ENCODE peak calls at places on chromosomes 3 and 15, in eight cellular contexts. M, U, S, O, R, H, V and B are unnamed samples. For H3K9me3 and H3K4me1, the result is how much of the 10 kb centered on the place peaks cover.

GRCh38 chr3:48561045-48561736 is 2.4 kb downstream of the UCN2 start:
- DNase-seq in U (peak), O (peak), M (peak), S (no peak), R (peak), H (peak), V (peak), B (peak)

GRCh38 chr3:53155763-53156162 is 5.2 kb upstream of the PRKCD start:
- DNase-seq in R (peak), O (no peak), U (no peak), H (peak), V (no peak), S (no peak), M (no peak), B (no peak)

GRCh38 chr3:197472151-197472550 is 83.6 kb downstream of the BDH1 start:
- DNase-seq in O (no peak), M (no peak), S (no peak), V (no peak), R (no peak), H (no peak), U (no peak), B (no peak)

GRCh38 chr3:179148446-179149238 is 485 bp downstream of the PIK3CA start:
- DNase-seq in R (peak), V (peak), M (no peak), H (peak), U (peak), O (peak), S (peak), B (no peak)

GRCh38 chr15:62877276-62877857 is 165.2 kb upstream of the TPM1 start:
- DNase-seq in O (no peak), S (no peak), V (no peak), R (no peak), H (peak), M (no peak), U (no peak), B (no peak)

GRCh38 chr3:99859855-99860254 is 42.2 kb downstream of the CMSS1 start:
- DNase-seq in V (no peak), R (no peak), O (peak), M (no peak), H (no peak), U (no peak), S (no peak), B (no peak)

GRCh38 chr15:87213646-87214045 is 1042.9 kb downstream of the NTRK3 start:
- DNase-seq in S (no peak), R (no peak), V (peak), M (no peak), O (peak), H (no peak), U (no peak), B (no peak)

GRCh38 chr15:70424937-70425411 is 327.3 kb upstream of the TLE3 start:
- DNase-seq in R (no peak), H (no peak), S (peak), M (no peak), V (no peak), O (no peak), U (no peak), B (no peak)

GRCh38 chr3:14564741-14565140 is 24.6 kb upstream of the GRIP2 start:
- DNase-seq in M (peak), U (no peak), V (no peak), O (no peak), R (no peak), H (no peak), S (no peak), B (no peak)

GRCh38 chr3:58628823-58629562 is 37.6 kb downstream of the FAM3D start:
- DNase-seq in M (no peak), R (peak), S (no peak), V (no peak), U (no peak), O (peak), H (peak), B (no peak)

GRCh38 chr3:43128458-43128857 is 22.6 kb upstream of the POMGNT2 start:
- DNase-seq in H (no peak), R (no peak), M (no peak), V (no peak), O (no peak), U (no peak), S (no peak), B (no peak)

GRCh38 chr3:46851364-46852328 is 11.6 kb downstream of the MYL3 start:
- DNase-seq in U (peak), R (peak), M (peak), O (no peak), V (no peak), H (peak), S (no peak), B (no peak)

GRCh38 chr3:112377418-112378071 is 44.6 kb downstream of the CD200 start:
- DNase-seq in O (peak), R (no peak), M (no peak), S (no peak), H (no peak), V (no peak), U (no peak), B (no peak)

GRCh38 chr3:109241459-109241858 is 74.9 kb downstream of the DPPA2 start:
- DNase-seq in M (no peak), R (no peak), O (no peak), V (no peak), U (no peak), H (no peak), S (no peak), B (no peak)
- H3K9me3 ChIP-seq in M (under half), R (under half), O (under half), V (under half), U (under half), H (under half), S (under half), B (under half)

DNA sequence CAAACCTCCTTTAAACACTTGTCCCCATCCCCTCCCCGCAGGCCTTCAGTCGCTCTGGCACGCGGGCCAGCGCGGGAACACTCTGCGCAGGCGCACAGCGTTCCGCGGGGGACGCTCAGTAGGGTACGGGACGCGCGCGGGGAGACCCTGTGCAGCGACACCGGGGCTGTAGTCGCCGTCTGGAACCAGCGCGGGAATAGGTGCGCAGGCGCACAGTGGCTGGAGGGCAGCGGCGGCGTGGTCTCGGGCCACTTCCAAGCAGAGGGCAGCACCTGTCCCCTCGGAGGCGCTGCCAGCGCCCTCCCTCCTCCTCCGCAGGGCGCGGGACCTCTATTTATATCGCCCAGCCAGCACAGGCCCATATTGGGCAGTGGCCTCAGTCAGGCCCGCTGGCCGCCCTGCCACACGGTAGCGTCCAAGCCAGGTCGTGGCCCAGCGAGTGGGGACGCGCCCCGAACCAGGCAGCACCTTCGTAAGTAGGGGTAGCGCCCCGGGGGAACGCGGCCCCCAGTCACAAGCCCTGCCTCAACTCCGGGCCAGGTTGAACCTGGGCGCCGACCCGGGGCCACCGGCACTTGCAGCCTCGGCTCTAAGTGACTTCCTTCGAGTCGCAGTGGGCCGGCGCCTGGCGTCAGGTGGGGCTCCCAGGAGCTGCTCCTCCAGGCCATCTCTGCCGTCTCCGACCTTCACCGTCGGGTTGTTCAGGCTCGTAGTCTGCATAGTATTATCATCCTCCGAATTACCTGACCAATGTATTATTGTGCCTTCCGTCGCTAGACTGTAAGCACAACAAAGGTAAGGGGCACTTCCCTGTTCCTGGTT is at the start of gene KBTBD12:
- DNase-seq in H (peak), R (no peak), U (peak), V (peak), S (no peak), O (no peak), M (peak), B (no peak)
- H3K27ac ChIP-seq in H (peak), R (no peak), U (peak), V (no peak), S (no peak), O (no peak), M (no peak), B (no peak)

GRCh38 chr3:9414822-9415221 is 17.4 kb downstream of the SETD5 start:
- DNase-seq in V (no peak), U (no peak), H (no peak), R (no peak), S (no peak), O (no peak), M (no peak), B (no peak)

GRCh38 chr3:9415485-9416138 is 18.2 kb downstream of the SETD5 start:
- DNase-seq in U (no peak), H (no peak), V (no peak), O (no peak), R (no peak), S (no peak), M (no peak), B (no peak)

GRCh38 chr3:9412293-9412692 is 14.9 kb downstream of the SETD5 start:
- DNase-seq in O (no peak), U (no peak), R (no peak), V (no peak), M (no peak), S (no peak), H (no peak), B (no peak)

GRCh38 chr3:9420850-9421549 is 23.6 kb downstream of the SETD5 start:
- DNase-seq in S (no peak), H (no peak), R (no peak), M (no peak), O (peak), U (no peak), V (no peak), B (no peak)

DNA sequence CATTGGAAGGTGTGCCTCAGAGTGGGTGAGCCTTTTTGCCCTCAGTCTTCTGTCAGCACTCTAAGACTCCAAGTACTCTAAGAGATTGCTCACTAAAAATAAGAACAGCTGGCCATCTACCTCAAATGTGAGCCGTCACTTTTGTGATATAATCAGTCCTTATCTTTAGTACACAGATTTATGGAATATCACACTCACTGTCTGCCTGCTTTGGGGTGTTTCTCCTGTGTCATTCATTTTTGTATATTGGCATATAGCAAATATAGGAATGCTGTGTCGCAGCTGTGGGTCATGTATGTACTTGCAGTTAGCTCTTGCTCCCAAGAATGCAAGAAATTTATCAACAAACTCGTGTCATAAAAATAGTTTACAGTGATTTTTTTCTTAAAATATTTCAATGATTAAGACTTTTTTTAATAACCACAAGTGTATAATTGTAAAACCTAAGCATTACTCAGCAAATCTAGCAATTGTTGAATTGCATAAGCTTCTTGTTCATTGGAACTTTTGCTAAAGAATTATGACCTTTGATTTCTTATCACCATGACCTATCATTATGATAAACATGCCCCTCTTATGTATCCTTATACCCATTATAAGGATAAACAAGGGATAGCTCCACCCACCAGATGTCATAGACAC is 18.8 kb downstream of the SETD5 start:
- DNase-seq in V (no peak), M (no peak), H (no peak), O (peak), S (no peak), U (no peak), R (no peak), B (no peak)
- H3K4me1 ChIP-seq in V (under half), M (under half), H (under half), O (under half), S (under half), U (under half), R (under half), B (under half)

DNA sequence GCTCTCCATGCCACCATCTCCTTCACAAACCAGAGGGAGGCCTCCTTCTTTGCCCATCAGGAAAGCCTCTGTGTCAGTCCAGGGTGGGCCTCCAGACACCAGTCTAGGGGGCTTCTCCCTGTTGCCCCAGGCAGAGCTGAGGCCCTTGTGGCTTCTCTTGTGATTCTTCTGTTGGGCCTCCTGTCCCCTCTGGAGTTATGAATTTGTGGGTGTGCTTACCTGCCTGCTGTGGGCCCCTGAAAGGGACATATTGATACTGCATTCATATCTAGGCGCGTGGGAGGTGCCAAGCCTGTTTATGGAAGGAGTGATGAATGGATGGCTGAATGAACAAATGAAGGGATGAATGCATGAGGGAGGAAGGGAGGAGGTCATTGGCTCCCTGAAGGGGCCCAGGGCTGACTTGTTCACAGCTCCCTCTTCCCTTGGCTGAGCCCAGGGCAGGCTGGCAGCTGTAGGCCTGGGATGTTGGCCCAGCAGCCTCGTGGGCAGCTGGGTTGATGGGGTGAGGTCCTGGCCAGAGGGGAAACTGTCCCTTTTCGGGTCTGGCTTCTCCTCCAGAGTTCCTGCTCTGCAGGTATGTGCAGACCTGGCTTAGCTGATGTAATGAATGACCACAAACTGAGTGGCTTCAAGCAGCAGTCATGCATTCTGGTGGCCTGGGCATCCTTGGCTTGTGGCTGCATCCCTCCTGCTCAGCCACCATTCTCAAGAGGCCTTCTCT is 195.4 kb downstream of the GOLGA6L6 start:
- DNase-seq in H (peak), O (no peak), R (no peak), M (peak), U (peak), S (no peak), V (no peak), B (no peak)
- H3K9me3 ChIP-seq in H (under half), O (under half), R (under half), M (half or more), U (under half), S (under half), V (under half), B (half or more)

DNA sequence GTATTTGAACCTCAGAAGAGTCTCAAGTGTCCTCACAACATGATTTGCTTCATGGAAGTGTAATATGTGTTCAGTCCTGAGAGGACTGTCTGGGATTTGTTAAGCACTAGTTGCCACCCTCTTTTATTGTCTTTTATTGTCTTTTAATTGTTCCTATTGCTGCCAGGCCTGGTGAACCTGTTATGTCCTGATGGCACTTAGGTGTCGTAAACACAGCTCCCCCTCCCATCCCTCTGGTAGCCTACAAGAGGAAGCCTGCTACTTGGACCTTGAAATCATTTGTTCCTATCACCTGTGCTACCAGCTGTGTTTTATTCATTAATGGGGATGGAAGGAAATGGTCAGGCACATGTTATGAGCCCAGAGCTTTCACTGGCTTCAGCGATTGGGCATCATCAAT is 19.3 kb downstream of the CCNB2 start:
- DNase-seq in S (no peak), U (no peak), O (no peak), H (no peak), M (no peak), V (no peak), R (peak), B (no peak)
- H3K27ac ChIP-seq in S (no peak), U (no peak), O (no peak), H (no peak), M (no peak), V (no peak), R (no peak), B (no peak)

DNA sequence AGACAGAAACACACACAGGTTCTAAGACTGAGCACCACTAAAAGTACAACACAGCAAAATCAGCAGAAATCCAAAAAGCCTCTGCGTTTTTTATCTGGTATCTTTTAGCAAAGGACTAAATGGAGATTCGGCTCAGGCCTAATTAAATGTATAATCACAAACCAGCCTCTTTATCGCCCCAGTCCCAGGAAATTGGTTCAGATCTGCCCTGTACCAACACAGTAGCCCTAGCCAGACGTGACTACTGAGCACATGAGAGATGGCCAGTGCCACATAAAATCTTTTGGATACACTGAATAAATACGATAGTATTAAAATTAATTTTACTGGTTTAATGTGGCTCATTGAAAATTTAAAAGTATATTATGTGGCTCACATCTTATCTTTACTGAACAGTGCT is 19.7 kb downstream of the TBC1D2B start:
- DNase-seq in V (no peak), R (no peak), H (no peak), U (no peak), M (no peak), S (no peak), O (no peak), B (no peak)
- H3K4me1 ChIP-seq in V (under half), R (under half), H (half or more), U (under half), M (under half), S (half or more), O (under half), B (under half)

GRCh38 chr3:19576343-19576742 is 357.7 kb downstream of the EFHB start:
- DNase-seq in R (no peak), O (no peak), U (no peak), S (no peak), V (no peak), M (no peak), H (no peak), B (no peak)
- H3K9me3 ChIP-seq in R (under half), O (under half), U (under half), S (under half), V (under half), M (under half), H (under half), B (under half)

GRCh38 chr15:29770796-29771195 is 51.5 kb downstream of the TJP1 start:
- DNase-seq in S (no peak), U (no peak), O (no peak), H (no peak), R (no peak), V (no peak), M (no peak), B (no peak)
- H3K27ac ChIP-seq in S (no peak), U (no peak), O (no peak), H (no peak), R (no peak), V (no peak), M (no peak), B (no peak)

GRCh38 chr3:52122491-52122890 is 31.7 kb downstream of the POC1A start:
- DNase-seq in H (no peak), O (no peak), V (no peak), M (no peak), R (no peak), S (no peak), U (peak), B (no peak)

GRCh38 chr3:52121459-52121795 is 32.8 kb downstream of the POC1A start:
- DNase-seq in V (no peak), O (peak), H (no peak), S (no peak), U (peak), R (peak), M (no peak), B (no peak)

GRCh38 chr3:52123106-52123708 is 31.0 kb downstream of the POC1A start:
- DNase-seq in M (peak), R (peak), O (peak), U (peak), V (peak), S (peak), H (peak), B (peak)

GRCh38 chr3:52120576-52121458 is 33.4 kb downstream of the POC1A start:
- DNase-seq in R (no peak), M (no peak), S (no peak), H (no peak), V (no peak), U (peak), O (no peak), B (no peak)

DNA sequence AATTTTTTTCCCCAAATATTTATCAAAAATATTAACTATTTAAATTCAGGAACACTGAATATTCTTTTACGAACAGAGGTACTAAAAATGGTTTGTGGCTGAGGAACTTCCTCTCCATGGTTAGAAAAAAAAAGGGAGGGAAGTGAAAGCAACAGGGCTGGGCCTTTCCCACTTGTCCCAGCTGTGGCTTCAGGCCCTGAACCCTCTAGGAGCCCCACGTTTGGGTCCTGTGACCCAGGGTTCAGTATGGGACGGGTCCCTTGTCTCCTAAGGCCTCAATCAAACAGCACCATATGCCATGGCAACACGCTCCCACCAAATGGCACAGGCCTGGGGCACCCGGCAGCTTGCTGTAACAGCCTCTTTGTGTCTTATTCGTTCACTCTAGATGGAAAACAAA is 32.4 kb downstream of the POC1A start:
- DNase-seq in S (no peak), U (peak), V (no peak), O (no peak), H (no peak), R (no peak), M (no peak), B (no peak)
- H3K4me1 ChIP-seq in S (under half), U (under half), V (under half), O (under half), H (under half), R (under half), M (under half), B (under half)

GRCh38 chr3:123920868-123921267 is 36.7 kb upstream of the MYLK start:
- DNase-seq in R (no peak), V (no peak), M (no peak), S (no peak), U (no peak), O (no peak), H (no peak), B (no peak)
- H3K9me3 ChIP-seq in R (under half), V (under half), M (under half), S (under half), U (under half), O (under half), H (under half), B (under half)